ENCODE peak calls at places on chromosomes 13 and 19, in four cellular contexts. E is CD4-positive, alpha-beta T cell; K is GM03348; Q is G401. C is an unnamed sample.

GRCh38 chr13:40666058-40666904 is at the start of gene FOXO1:
- DNase-seq in Q (peak), E (peak), K (peak), C (peak)

GRCh38 chr19:20182232-20182785 is 15.3 kb downstream of the ZNF486 start:
- DNase-seq in K (no peak), E (no peak), Q (no peak), C (no peak)

GRCh38 chr13:91355826-91356710 is 8.6 kb downstream of the MIR17HG start:
- DNase-seq in Q (no peak), E (no peak), K (no peak), C (no peak)

GRCh38 chr13:46211116-46211515 is 612 bp upstream of the LRRC63 start:
- DNase-seq in Q (no peak), K (no peak), E (peak), C (no peak)

GRCh38 chr13:44141213-44141724 is 232.4 kb upstream of the SERP2 start:
- DNase-seq in K (no peak), Q (no peak), E (no peak), C (no peak)

GRCh38 chr19:9939301-9939913 is 3.1 kb upstream of the OLFM2 start:
- DNase-seq in E (no peak), K (no peak), Q (no peak), C (no peak)

GRCh38 chr19:44820648-44821609 is 12.0 kb downstream of the BCAM start:
- DNase-seq in E (no peak), K (no peak), Q (no peak), C (no peak)

GRCh38 chr13:27257648-27258253 is 6.4 kb downstream of the RPL21 start:
- DNase-seq in Q (no peak), E (no peak), K (no peak), C (no peak)